ENCODE peak calls at places on chromosomes 13 and 19, in ten cellular contexts. J is choroid plexus epithelial cell; Y is activated T-cell treated with anti-CD3 and anti-CD28 coated beads, Interleukin-2, amount 50 U/mL, for 1 hour; H is activated CD8-positive, alpha-beta memory T cell treated with anti-CD3 and anti-CD28 coated beads for 1 hour; O is LoVo; A is kidney epithelial cell; Q is D341Med; P is AG09319; T is SK-N-SH; Z is fibroblast of lung. K is an unnamed sample.

GRCh38 chr13:49791753-49792549 is 531 bp downstream of the KPNA3 start:
- DNase-seq in J (peak), Y (peak), H (no peak), O (peak), A (no peak), Q (peak), P (no peak), T (no peak), Z (peak), K (peak)

GRCh38 chr13:103517066-103517767 is 451.0 kb upstream of the SLC10A2 start:
- DNase-seq in J (no peak), Y (no peak), H (no peak), O (no peak), A (peak), Q (no peak), P (no peak), T (no peak), Z (no peak), K (no peak)

GRCh38 chr13:79543883-79544282 is 62.9 kb downstream of the NDFIP2 start:
- DNase-seq in J (no peak), Y (no peak), H (no peak), O (no peak), A (no peak), Q (no peak), P (no peak), T (no peak), Z (no peak), K (no peak)

GRCh38 chr13:101917475-101917810 is 465.0 kb downstream of the ITGBL1 start:
- DNase-seq in J (no peak), Y (no peak), H (no peak), O (no peak), A (no peak), Q (no peak), P (no peak), T (peak), Z (no peak), K (no peak)

GRCh38 chr19:45478454-45479238 is 10.8 kb downstream of the FOSB start:
- DNase-seq in J (peak), Y (peak), H (no peak), O (peak), A (no peak), Q (peak), P (peak), T (peak), Z (peak), K (peak)

GRCh38 chr19:18023596-18024212 is 15.7 kb downstream of the ARRDC2 start:
- DNase-seq in J (peak), Y (peak), H (peak), O (no peak), A (no peak), Q (no peak), P (no peak), T (no peak), Z (no peak), K (no peak)

GRCh38 chr13:27583645-27584044 is 36.7 kb downstream of the LNX2 start:
- DNase-seq in J (peak), Y (no peak), H (no peak), O (no peak), A (no peak), Q (no peak), P (no peak), T (no peak), Z (peak), K (no peak)

GRCh38 chr13:27194895-27195764 is 23.5 kb upstream of the USP12 start:
- DNase-seq in J (peak), Y (no peak), H (no peak), O (peak), A (peak), Q (no peak), P (peak), T (no peak), Z (peak), K (peak)

GRCh38 chr13:113954046-113954841 is 19.6 kb downstream of the C13orf46 start:
- DNase-seq in J (no peak), Y (no peak), H (no peak), O (no peak), A (no peak), Q (no peak), P (no peak), T (no peak), Z (no peak), K (no peak)

GRCh38 chr13:100566543-100566942 is 22.0 kb downstream of the GGACT start:
- DNase-seq in J (no peak), Y (no peak), H (no peak), O (peak), A (no peak), Q (no peak), P (no peak), T (no peak), Z (peak), K (no peak)

GRCh38 chr13:80590551-80590950 is 249.6 kb upstream of the SPRY2 start:
- DNase-seq in J (no peak), Y (no peak), H (no peak), O (no peak), A (no peak), Q (no peak), P (no peak), T (no peak), Z (no peak), K (no peak)

GRCh38 chr13:41644742-41645141 is 187.4 kb downstream of the RGCC start:
- DNase-seq in J (no peak), Y (no peak), H (no peak), O (no peak), A (no peak), Q (no peak), P (no peak), T (no peak), Z (no peak), K (no peak)

GRCh38 chr13:95709101-95709500 is 32.2 kb downstream of the DNAJC3 start:
- DNase-seq in J (no peak), Y (no peak), H (no peak), O (no peak), A (no peak), Q (no peak), P (no peak), T (no peak), Z (no peak), K (no peak)

GRCh38 chr19:30224689-30225606 is 147.2 kb upstream of the ZNF536 start:
- DNase-seq in J (no peak), Y (no peak), H (no peak), O (no peak), A (no peak), Q (peak), P (no peak), T (peak), Z (no peak), K (no peak)

GRCh38 chr19:2476451-2477140 is 669 bp downstream of the GADD45B start:
- DNase-seq in J (peak), Y (peak), H (no peak), O (no peak), A (no peak), Q (peak), P (no peak), T (peak), Z (peak), K (no peak)

GRCh38 chr19:13718733-13719132 is 45.6 kb upstream of the MRI1 start:
- DNase-seq in J (peak), Y (no peak), H (no peak), O (peak), A (no peak), Q (peak), P (peak), T (peak), Z (peak), K (peak)

GRCh38 chr19:48713864-48714755 is 5.4 kb downstream of the MAMSTR start:
- DNase-seq in J (peak), Y (peak), H (peak), O (peak), A (peak), Q (peak), P (peak), T (peak), Z (peak), K (peak)

GRCh38 chr19:51507640-51508058 is 6.0 kb upstream of the SIGLEC12 start:
- DNase-seq in J (no peak), Y (no peak), H (no peak), O (no peak), A (no peak), Q (no peak), P (no peak), T (no peak), Z (no peak), K (no peak)

GRCh38 chr13:26967119-26968038 is 204.2 kb downstream of the USP12 start:
- DNase-seq in J (no peak), Y (no peak), H (no peak), O (no peak), A (no peak), Q (no peak), P (no peak), T (peak), Z (no peak), K (no peak)

GRCh38 chr19:12639901-12640613 is 26.5 kb downstream of the MAN2B1 start:
- DNase-seq in J (peak), Y (peak), H (peak), O (peak), A (peak), Q (peak), P (peak), T (peak), Z (peak), K (peak)

GRCh38 chr13:30905932-30906383 is at the start of gene MEDAG:
- DNase-seq in J (peak), Y (no peak), H (no peak), O (no peak), A (no peak), Q (no peak), P (peak), T (no peak), Z (peak), K (no peak)

GRCh38 chr13:90792335-90792734 is 555.2 kb upstream of the MIR17HG start:
- DNase-seq in J (no peak), Y (no peak), H (no peak), O (no peak), A (no peak), Q (no peak), P (no peak), T (no peak), Z (peak), K (no peak)

GRCh38 chr13:66076417-66076816 is 1153.7 kb downstream of the PCDH9 start:
- DNase-seq in J (peak), Y (no peak), H (no peak), O (no peak), A (no peak), Q (no peak), P (no peak), T (no peak), Z (peak), K (no peak)

K was measured in neuronal stem cell.